ENCODE peak calls at places on chromosomes 4 and X, in six cellular contexts. W is uterus, I is heart left ventricle, N is spleen, E is stomach, R is transverse colon. H is an unnamed sample.

GRCh38 chr4:184099541-184099966 is 118.1 kb downstream of the ENPP6 start:
- DNase-seq in R (no peak), I (no peak), N (no peak), E (no peak), W (no peak), H (no peak)

GRCh38 chr4:168736831-168737230 is 240.0 kb downstream of the PALLD start:
- DNase-seq in I (no peak), R (no peak), E (no peak), N (no peak), W (no peak), H (no peak)

GRCh38 chr4:188949608-188950007 is 810.4 kb downstream of the TRIML1 start:
- DNase-seq in R (no peak), I (no peak), W (no peak), E (no peak), N (no peak), H (no peak)

GRCh38 chr4:183344523-183345255 is 22.5 kb upstream of the CLDN24 start:
- DNase-seq in N (peak; percentile 50), W (no peak), E (no peak), R (no peak), I (no peak), H (no peak)

GRCh38 chr4:73206236-73206635 is 52.4 kb downstream of the ANKRD17 start:
- DNase-seq in I (no peak), R (no peak), E (no peak), N (no peak), W (no peak), H (no peak)

GRCh38 chr4:41638806-41639205 is 100.8 kb downstream of the LIMCH1 start:
- DNase-seq in I (no peak), R (no peak), W (no peak), E (no peak), N (no peak), H (no peak)

GRCh38 chrX:14729058-14729457 is 143.8 kb downstream of the FANCB start:
- DNase-seq in I (no peak), W (no peak), R (no peak), N (no peak), E (no peak), H (no peak)

GRCh38 chr4:169017971-169018370 is 7.9 kb upstream of the CBR4 start:
- DNase-seq in R (no peak), W (no peak), N (no peak), I (no peak), E (no peak), H (no peak)

GRCh38 chr4:172830295-172830764 is 338.3 kb upstream of the GALNT7 start:
- DNase-seq in E (no peak), W (no peak), R (no peak), N (no peak), I (no peak), H (no peak)

GRCh38 chrX:82041034-82041433 is 839.1 kb downstream of the SH3BGRL start:
- DNase-seq in I (no peak), W (no peak), E (no peak), N (no peak), R (no peak), H (no peak)

GRCh38 chr4:152352645-152353116 is 183.2 kb downstream of the FBXW7 start:
- DNase-seq in I (no peak), W (peak; percentile 81), N (peak; percentile 69), R (peak; percentile 19), E (no peak), H (peak; percentile 48)

GRCh38 chr4:18394656-18395055 is 373.1 kb upstream of the LCORL start:
- DNase-seq in W (no peak), N (no peak), R (no peak), E (no peak), I (no peak), H (no peak)

GRCh38 chr4:166172619-166173018 is 299.6 kb downstream of the TLL1 start:
- DNase-seq in I (no peak), R (no peak), W (no peak), E (no peak), N (no peak), H (no peak)

GRCh38 chrX:103688949-103689348 is 2.5 kb upstream of the MORF4L2 start:
- DNase-seq in N (no peak), W (no peak), E (no peak), R (no peak), I (no peak), H (no peak)

GRCh38 chrX:103685396-103685795 is 1.1 kb downstream of the MORF4L2 start:
- DNase-seq in N (no peak), E (no peak), I (no peak), R (no peak), W (no peak), H (no peak)

GRCh38 chrX:103686199-103687072 is at the start of gene MORF4L2:
- DNase-seq in W (peak; percentile 96), N (peak; percentile 93), R (peak; percentile 93), E (peak; percentile 89), I (peak; percentile 89), H (peak; percentile 90)

GRCh38 chrX:103687073-103687695 is 685 bp upstream of the MORF4L2 start:
- DNase-seq in R (peak; percentile 88), W (peak; percentile 90), I (peak; percentile 94), N (peak; percentile 97), E (peak; percentile 89), H (peak; percentile 85)

DNA sequence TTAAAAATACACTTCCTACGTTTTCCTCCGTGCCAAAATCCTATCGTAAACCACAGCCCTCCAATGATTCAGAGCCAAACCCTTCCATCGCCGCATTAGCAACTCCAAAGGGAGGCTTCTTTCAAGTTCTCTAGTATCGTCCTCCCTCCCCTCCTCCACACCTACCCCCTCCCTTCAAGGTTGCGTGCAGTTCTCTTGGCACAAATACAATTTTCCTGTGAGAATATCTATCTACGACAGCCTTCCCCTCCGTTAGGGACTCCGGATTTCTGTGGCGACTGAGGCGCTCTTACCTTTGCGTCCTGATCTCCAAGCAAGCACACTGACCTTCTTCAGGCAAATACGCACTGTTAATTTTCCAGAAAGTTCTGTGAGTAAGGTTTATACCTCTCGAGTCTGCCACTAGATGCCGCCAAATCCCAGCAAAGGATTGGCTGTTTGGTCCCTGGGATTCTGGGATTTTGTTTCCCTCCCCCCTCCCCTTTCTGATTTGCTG is 1.2 kb upstream of the MORF4L2 start:
- DNase-seq in E (peak; percentile 54), R (peak; percentile 67), W (peak; percentile 81), I (peak; percentile 37), N (no peak), H (peak; percentile 71)
- TF ChIP-seq POLR2A in E (no peak), R (no peak), W (peak; percentile 20), I (no peak), N (no peak), H (peak; percentile 1)

DNA sequence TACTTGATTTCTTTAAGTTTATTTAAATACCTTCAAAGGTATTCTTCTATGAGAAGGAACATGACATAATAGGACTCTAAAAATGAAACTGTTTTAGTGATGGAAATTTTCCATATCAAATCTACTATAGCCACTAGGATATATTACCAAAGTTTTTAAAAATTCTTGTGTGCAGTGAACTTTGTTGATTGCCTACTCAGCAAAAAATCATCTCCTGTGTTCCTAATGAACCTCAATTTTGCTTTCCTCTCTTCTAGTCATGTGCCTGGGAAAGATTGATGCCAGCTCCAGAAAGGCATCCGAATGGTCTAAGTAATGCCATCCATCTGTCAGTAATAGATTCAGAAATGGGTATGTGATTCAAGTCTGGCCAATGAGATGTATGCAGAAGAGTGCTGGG is 111.1 kb downstream of the ANXA3 start:
- DNase-seq in N (no peak), R (no peak), I (no peak), W (no peak), E (no peak), H (no peak)
- H3K4me3 ChIP-seq in N (no peak overlapping the region), R (no peak overlapping the region), I (no peak overlapping the region), W (no peak overlapping the region), E (no peak overlapping the region), H (no peak overlapping the region)

GRCh38 chrX:153407736-153408135 is 3.5 kb upstream of the ZFP92 start:
- DNase-seq in N (peak; percentile 41), R (no peak), W (no peak), I (no peak), E (no peak), H (no peak)

GRCh38 chrX:153409414-153410101 is 1.7 kb upstream of the ZFP92 start:
- DNase-seq in E (no peak), W (no peak), N (peak; percentile 70), I (no peak), R (no peak), H (no peak)

GRCh38 chrX:153408221-153408721 is 3.0 kb upstream of the ZFP92 start:
- DNase-seq in E (no peak), R (no peak), I (no peak), N (peak; percentile 70), W (no peak), H (no peak)

GRCh38 chrX:153410328-153410727 is 944 bp upstream of the ZFP92 start:
- DNase-seq in I (no peak), E (no peak), N (peak; percentile 72), W (no peak), R (no peak), H (no peak)

DNA sequence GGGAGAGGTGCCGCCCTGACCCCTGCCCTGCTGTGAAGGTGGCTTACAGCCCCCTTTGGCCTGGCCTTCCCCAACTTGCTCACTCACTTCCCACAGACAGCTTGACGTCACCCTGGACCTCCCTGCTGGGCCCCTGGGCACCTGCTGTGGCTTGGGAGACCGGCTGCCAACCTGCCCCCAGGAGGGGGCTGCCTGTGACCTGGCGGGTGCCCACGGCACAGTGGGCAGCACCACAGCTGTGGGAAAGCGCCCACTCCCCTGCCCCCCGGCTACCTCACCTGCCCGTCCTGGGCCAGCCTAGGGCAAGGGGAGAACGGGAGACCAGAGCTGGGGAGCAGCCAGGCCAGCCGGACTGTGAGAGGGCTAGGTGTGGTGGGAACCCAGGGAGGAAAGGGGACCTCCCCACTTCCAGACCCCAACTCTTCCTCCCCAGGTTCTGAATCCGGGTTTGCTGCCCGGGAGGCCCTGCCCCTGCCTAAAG is 2.4 kb upstream of the ZFP92 start:
- DNase-seq in W (no peak), R (no peak), N (peak; percentile 73), I (no peak), E (no peak), H (no peak)
- H3K27me3 ChIP-seq in W (no peaks in the 10 kb centered on the region), R (peaks cover 5% of the 10 kb centered on the region), N (no peaks in the 10 kb centered on the region), I (no peaks in the 10 kb centered on the region), E (no peaks in the 10 kb centered on the region), H (no peaks in the 10 kb centered on the region)

GRCh38 chrX:115229337-115229991 is 4.4 kb downstream of the LRCH2 start:
- DNase-seq in E (no peak), I (no peak), W (no peak), N (no peak), R (no peak), H (no peak)

GRCh38 chrX:115234220-115234557 is 293 bp upstream of the LRCH2 start:
- DNase-seq in R (no peak), W (no peak), E (no peak), I (no peak), N (no peak), H (no peak)

GRCh38 chrX:115232933-115233496 is 881 bp downstream of the LRCH2 start:
- DNase-seq in W (no peak), I (no peak), R (no peak), N (no peak), E (no peak), H (no peak)

DNA sequence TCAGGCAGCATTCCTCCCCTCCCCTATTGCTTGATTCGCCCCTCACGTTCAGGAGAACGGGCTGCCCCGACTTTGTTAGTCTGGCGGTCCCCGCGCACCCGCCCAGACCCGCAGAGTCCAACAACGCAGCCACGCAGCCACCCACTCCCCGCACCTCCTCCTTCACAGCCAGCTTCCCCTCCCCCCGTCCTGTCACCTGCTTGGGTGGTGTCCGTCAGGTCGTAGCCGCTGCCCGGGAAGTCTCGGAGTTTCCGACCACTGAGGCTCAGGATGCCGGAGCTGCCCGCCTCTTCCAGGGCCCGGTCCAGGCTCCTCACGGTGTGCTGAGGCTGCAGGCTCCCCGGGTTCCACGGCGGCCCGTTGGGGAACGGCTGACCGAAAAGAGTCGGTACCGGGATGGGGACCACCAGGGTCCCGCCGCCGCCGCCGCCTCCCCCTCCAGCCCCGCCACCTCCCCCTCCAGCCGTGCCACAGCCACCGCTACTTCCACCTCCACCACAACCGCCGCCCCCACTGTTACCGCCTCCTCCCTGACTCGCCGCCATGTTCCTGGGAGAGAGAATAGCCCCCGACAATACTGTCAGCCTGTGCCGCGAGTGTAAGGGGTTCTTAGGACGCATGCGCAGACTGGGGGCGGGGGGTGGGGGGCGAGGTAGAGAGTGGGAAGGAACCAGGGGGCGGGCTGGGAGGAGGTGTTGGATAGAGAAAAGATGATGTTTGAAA is at the start of gene LRCH2:
- DNase-seq in E (no peak), N (peak; percentile 72), I (peak; percentile 61), W (peak; percentile 55), R (no peak), H (peak; percentile 10)
- TF ChIP-seq POLR2A in E (no peak), N (no peak), I (no peak), W (no peak), R (no peak), H (no peak)